ENCODE peak calls at places on chromosomes 13 and 19, in six cellular contexts. One of them, this sample, is unnamed.

GRCh38 chr19:2534374-2535050 is 58.6 kb downstream of the GADD45B start:
- DNase-seq in AG04450: no peak
- DNase-seq in stimulated activated CD4-positive, alpha-beta T cell treated with anti-CD3 and anti-CD28 coated beads, Interleukin-2, amount 100 ng/mL, for 48 hours: no peak
- DNase-seq in retinal pigment epithelial cell: no peak
- DNase-seq in breast epithelium: no peak
- DNase-seq in NCI-H1417: no peak
- DNase-seq in this sample: no peak

GRCh38 chr19:35868172-35868822 is at the start of gene APLP1:
- DNase-seq in NCI-H1417: peak; percentile 93
- DNase-seq in stimulated activated CD4-positive, alpha-beta T cell treated with anti-CD3 and anti-CD28 coated beads, Interleukin-2, amount 100 ng/mL, for 48 hours: peak; percentile 67
- DNase-seq in AG04450: no peak
- DNase-seq in breast epithelium: peak; percentile 61
- DNase-seq in retinal pigment epithelial cell: peak; percentile 13
- DNase-seq in this sample: peak; percentile 58

GRCh38 chr13:109610517-109610916 is 175.9 kb downstream of the IRS2 start:
- DNase-seq in breast epithelium: no peak
- DNase-seq in AG04450: no peak
- DNase-seq in stimulated activated CD4-positive, alpha-beta T cell treated with anti-CD3 and anti-CD28 coated beads, Interleukin-2, amount 100 ng/mL, for 48 hours: no peak
- DNase-seq in retinal pigment epithelial cell: no peak
- DNase-seq in NCI-H1417: peak; percentile 23
- DNase-seq in this sample: peak; percentile 51

GRCh38 chr13:30416471-30416870 is 5.8 kb upstream of the UBE2L5 start:
- DNase-seq in retinal pigment epithelial cell: no peak
- DNase-seq in AG04450: no peak
- DNase-seq in breast epithelium: no peak
- DNase-seq in NCI-H1417: no peak
- DNase-seq in stimulated activated CD4-positive, alpha-beta T cell treated with anti-CD3 and anti-CD28 coated beads, Interleukin-2, amount 100 ng/mL, for 48 hours: no peak
- DNase-seq in this sample: no peak

GRCh38 chr13:52195052-52195837 is 35.8 kb upstream of the NEK3 start:
- DNase-seq in NCI-H1417: peak; percentile 32
- DNase-seq in retinal pigment epithelial cell: peak; percentile 42
- DNase-seq in breast epithelium: peak; percentile 78
- DNase-seq in AG04450: peak; percentile 26
- DNase-seq in stimulated activated CD4-positive, alpha-beta T cell treated with anti-CD3 and anti-CD28 coated beads, Interleukin-2, amount 100 ng/mL, for 48 hours: peak; percentile 39
- DNase-seq in this sample: peak; percentile 30

GRCh38 chr13:76882431-76882830 is 3.8 kb downstream of the KCTD12 start:
- DNase-seq in retinal pigment epithelial cell: no peak
- DNase-seq in AG04450: no peak
- DNase-seq in stimulated activated CD4-positive, alpha-beta T cell treated with anti-CD3 and anti-CD28 coated beads, Interleukin-2, amount 100 ng/mL, for 48 hours: no peak
- DNase-seq in NCI-H1417: no peak
- DNase-seq in breast epithelium: no peak
- DNase-seq in this sample: no peak

GRCh38 chr13:34076319-34076718 is 258.4 kb downstream of the RFC3 start:
- DNase-seq in stimulated activated CD4-positive, alpha-beta T cell treated with anti-CD3 and anti-CD28 coated beads, Interleukin-2, amount 100 ng/mL, for 48 hours: no peak
- DNase-seq in NCI-H1417: no peak
- DNase-seq in breast epithelium: no peak
- DNase-seq in AG04450: no peak
- DNase-seq in retinal pigment epithelial cell: no peak
- DNase-seq in this sample: no peak

GRCh38 chr19:1094655-1094977 is 559 bp downstream of the POLR2E start:
- DNase-seq in breast epithelium: no peak
- DNase-seq in retinal pigment epithelial cell: no peak
- DNase-seq in AG04450: no peak
- DNase-seq in NCI-H1417: no peak
- DNase-seq in stimulated activated CD4-positive, alpha-beta T cell treated with anti-CD3 and anti-CD28 coated beads, Interleukin-2, amount 100 ng/mL, for 48 hours: no peak
- DNase-seq in this sample: no peak

GRCh38 chr19:46407891-46408426 is 5.4 kb downstream of the CCDC8 start:
- DNase-seq in retinal pigment epithelial cell: no peak
- DNase-seq in AG04450: no peak
- DNase-seq in breast epithelium: no peak
- DNase-seq in NCI-H1417: no peak
- DNase-seq in stimulated activated CD4-positive, alpha-beta T cell treated with anti-CD3 and anti-CD28 coated beads, Interleukin-2, amount 100 ng/mL, for 48 hours: no peak
- DNase-seq in this sample: no peak

GRCh38 chr13:112058519-112058873 is 8.5 kb upstream of the SOX1 start:
- DNase-seq in stimulated activated CD4-positive, alpha-beta T cell treated with anti-CD3 and anti-CD28 coated beads, Interleukin-2, amount 100 ng/mL, for 48 hours: no peak
- DNase-seq in breast epithelium: no peak
- DNase-seq in retinal pigment epithelial cell: no peak
- DNase-seq in NCI-H1417: peak; percentile 32
- DNase-seq in AG04450: no peak
- DNase-seq in this sample: no peak

GRCh38 chr13:81406639-81407292 is 1065.8 kb upstream of the SPRY2 start:
- DNase-seq in NCI-H1417: no peak
- DNase-seq in AG04450: no peak
- DNase-seq in breast epithelium: no peak
- DNase-seq in stimulated activated CD4-positive, alpha-beta T cell treated with anti-CD3 and anti-CD28 coated beads, Interleukin-2, amount 100 ng/mL, for 48 hours: no peak
- DNase-seq in retinal pigment epithelial cell: no peak
- DNase-seq in this sample: no peak

GRCh38 chr19:34664870-34665269 is 12.1 kb downstream of the SCGB2B2 start:
- DNase-seq in stimulated activated CD4-positive, alpha-beta T cell treated with anti-CD3 and anti-CD28 coated beads, Interleukin-2, amount 100 ng/mL, for 48 hours: no peak
- DNase-seq in retinal pigment epithelial cell: no peak
- DNase-seq in AG04450: no peak
- DNase-seq in NCI-H1417: no peak
- DNase-seq in breast epithelium: no peak
- DNase-seq in this sample: no peak

GRCh38 chr13:36282818-36283432 is 14.7 kb downstream of the CCDC169 start:
- DNase-seq in retinal pigment epithelial cell: no peak
- DNase-seq in NCI-H1417: peak; percentile 52
- DNase-seq in breast epithelium: no peak
- DNase-seq in AG04450: peak; percentile 4
- DNase-seq in stimulated activated CD4-positive, alpha-beta T cell treated with anti-CD3 and anti-CD28 coated beads, Interleukin-2, amount 100 ng/mL, for 48 hours: no peak
- DNase-seq in this sample: no peak

GRCh38 chr13:79307866-79308298 is 98.2 kb downstream of the RBM26 start:
- DNase-seq in breast epithelium: no peak
- DNase-seq in NCI-H1417: no peak
- DNase-seq in stimulated activated CD4-positive, alpha-beta T cell treated with anti-CD3 and anti-CD28 coated beads, Interleukin-2, amount 100 ng/mL, for 48 hours: no peak
- DNase-seq in retinal pigment epithelial cell: no peak
- DNase-seq in AG04450: peak; percentile 11
- DNase-seq in this sample: no peak

GRCh38 chr19:31600731-31601295 is 251.6 kb upstream of the TSHZ3 start:
- DNase-seq in stimulated activated CD4-positive, alpha-beta T cell treated with anti-CD3 and anti-CD28 coated beads, Interleukin-2, amount 100 ng/mL, for 48 hours: no peak
- DNase-seq in AG04450: no peak
- DNase-seq in retinal pigment epithelial cell: no peak
- DNase-seq in NCI-H1417: no peak
- DNase-seq in breast epithelium: no peak
- DNase-seq in this sample: no peak

GRCh38 chr13:82165396-82166174 is 1716.7 kb downstream of the SLITRK1 start:
- DNase-seq in stimulated activated CD4-positive, alpha-beta T cell treated with anti-CD3 and anti-CD28 coated beads, Interleukin-2, amount 100 ng/mL, for 48 hours: no peak
- DNase-seq in breast epithelium: no peak
- DNase-seq in retinal pigment epithelial cell: no peak
- DNase-seq in AG04450: no peak
- DNase-seq in NCI-H1417: no peak
- DNase-seq in this sample: no peak

GRCh38 chr13:110869805-110870706 is 44.8 kb downstream of the ANKRD10 start:
- DNase-seq in retinal pigment epithelial cell: peak; percentile 100
- DNase-seq in NCI-H1417: no peak
- DNase-seq in breast epithelium: peak; percentile 93
- DNase-seq in AG04450: peak; percentile 99
- DNase-seq in stimulated activated CD4-positive, alpha-beta T cell treated with anti-CD3 and anti-CD28 coated beads, Interleukin-2, amount 100 ng/mL, for 48 hours: no peak
- DNase-seq in this sample: no peak

GRCh38 chr19:6071103-6071485 is 39.2 kb downstream of the RFX2 start:
- DNase-seq in breast epithelium: no peak
- DNase-seq in retinal pigment epithelial cell: no peak
- DNase-seq in AG04450: no peak
- DNase-seq in NCI-H1417: no peak
- DNase-seq in stimulated activated CD4-positive, alpha-beta T cell treated with anti-CD3 and anti-CD28 coated beads, Interleukin-2, amount 100 ng/mL, for 48 hours: no peak
- DNase-seq in this sample: no peak

GRCh38 chr13:112454648-112455334 is 78.6 kb downstream of the SPACA7 start:
- DNase-seq in breast epithelium: no peak
- DNase-seq in stimulated activated CD4-positive, alpha-beta T cell treated with anti-CD3 and anti-CD28 coated beads, Interleukin-2, amount 100 ng/mL, for 48 hours: no peak
- DNase-seq in AG04450: no peak
- DNase-seq in retinal pigment epithelial cell: no peak
- DNase-seq in NCI-H1417: no peak
- DNase-seq in this sample: no peak

This sample was measured in CD8-positive, alpha-beta T cell.